ENCODE peak calls at places on chromosomes 1 and 21, in eight cellular contexts. N is CD4-positive, alpha-beta memory T cell; T is effector memory CD4-positive, alpha-beta T cell; D is small intestine; U is IMR-90; S is adrenal gland; Q is astrocyte; W is breast epithelium. X is an unnamed sample. For H3K4me1 and H3K27me3, the result is how much of the 10 kb centered on the place peaks cover.

GRCh38 chr1:86500731-86501130 is 32.0 kb downstream of the CLCA1 start:
- DNase-seq in N (no peak), T (no peak), D (no peak), U (peak), S (no peak), Q (no peak), W (no peak), X (no peak)

GRCh38 chr1:93841771-93842170 is 37.2 kb downstream of the DNTTIP2 start:
- DNase-seq in N (no peak), T (no peak), D (no peak), U (no peak), S (no peak), Q (peak), W (no peak), X (no peak)

GRCh38 chr1:116232989-116233514 is 121.9 kb downstream of the MAB21L3 start:
- DNase-seq in N (peak), T (no peak), D (peak), U (no peak), S (no peak), Q (no peak), W (no peak), X (no peak)

GRCh38 chr1:40312238-40313205 is 4.6 kb downstream of the COL9A2 start:
- DNase-seq in N (no peak), T (no peak), D (peak), U (no peak), S (no peak), Q (no peak), W (no peak), X (no peak)

GRCh38 chr21:15839601-15840000 is 109.8 kb downstream of the USP25 start:
- DNase-seq in N (no peak), T (no peak), D (no peak), U (peak), S (no peak), Q (peak), W (no peak), X (no peak)

GRCh38 chr1:85428471-85429077 is 36.4 kb downstream of the DDAH1 start:
- DNase-seq in N (no peak), T (no peak), D (no peak), U (no peak), S (no peak), Q (no peak), W (no peak), X (no peak)

GRCh38 chr1:21655748-21656147 is 13.4 kb downstream of the RAP1GAP start:
- DNase-seq in N (no peak), T (no peak), D (no peak), U (no peak), S (no peak), Q (no peak), W (no peak), X (no peak)

GRCh38 chr1:94951056-94951455 is 24.1 kb upstream of the CNN3 start:
- DNase-seq in N (no peak), T (no peak), D (no peak), U (peak), S (no peak), Q (no peak), W (no peak), X (peak)

GRCh38 chr1:51237313-51237700 is 1.2 kb downstream of the RNF11 start:
- DNase-seq in N (no peak), T (no peak), D (peak), U (no peak), S (no peak), Q (no peak), W (no peak), X (no peak)

GRCh38 chr21:42593007-42593814 is 60.2 kb upstream of the PDE9A start:
- DNase-seq in N (peak), T (peak), D (peak), U (peak), S (peak), Q (no peak), W (peak), X (peak)

GRCh38 chr1:26239936-26240335 is 5.9 kb downstream of the CEP85 start:
- DNase-seq in N (no peak), T (no peak), D (no peak), U (peak), S (no peak), Q (peak), W (no peak), X (peak)

GRCh38 chr1:205936846-205937707 is 6.2 kb downstream of the SLC26A9 start:
- DNase-seq in N (no peak), T (no peak), D (no peak), U (peak), S (no peak), Q (peak), W (no peak), X (peak)

GRCh38 chr1:181497870-181498269 is 14.6 kb downstream of the CACNA1E start:
- DNase-seq in N (no peak), T (no peak), D (no peak), U (no peak), S (no peak), Q (no peak), W (no peak), X (no peak)

GRCh38 chr1:34582356-34582755 is 172.5 kb upstream of the GJB5 start:
- DNase-seq in N (no peak), T (no peak), D (no peak), U (no peak), S (no peak), Q (no peak), W (no peak), X (no peak)

GRCh38 chr1:55071477-55071876 is 32.1 kb downstream of the PCSK9 start:
- DNase-seq in N (no peak), T (no peak), D (peak), U (peak), S (no peak), Q (peak), W (no peak), X (peak)

GRCh38 chr1:43477716-43478115 is 24.0 kb upstream of the HYI start:
- DNase-seq in N (no peak), T (no peak), D (no peak), U (no peak), S (no peak), Q (no peak), W (no peak), X (no peak)

GRCh38 chr1:221459558-221459957 is 282.3 kb downstream of the DUSP10 start:
- DNase-seq in N (no peak), T (no peak), D (no peak), U (no peak), S (no peak), Q (no peak), W (no peak), X (no peak)

DNA sequence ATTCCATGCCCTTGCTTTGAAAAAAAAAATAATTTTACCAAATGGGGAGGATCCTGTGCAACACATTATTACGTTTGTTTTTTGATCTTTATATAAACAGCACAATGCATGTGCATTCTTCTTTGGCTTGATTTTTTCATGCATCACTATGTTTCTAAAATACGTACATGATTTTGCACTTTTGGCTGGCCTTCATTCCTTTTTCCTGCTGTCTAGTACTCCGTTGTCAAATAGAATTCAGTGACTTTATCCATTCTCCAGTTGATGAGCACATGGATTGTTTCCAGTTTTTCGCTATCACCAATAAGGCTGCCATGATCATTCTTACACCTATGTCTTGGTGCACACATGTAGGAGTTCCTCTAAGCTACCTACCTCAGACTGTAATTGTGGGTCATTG is 63.0 kb upstream of the ID3 start:
- DNase-seq in N (no peak), T (no peak), D (no peak), U (no peak), S (no peak), Q (no peak), W (no peak), X (no peak)
- H3K4me1 ChIP-seq in N (half or more), T (under half), D (under half), U (under half), S (under half), Q (under half), W (under half), X (under half)

GRCh38 chr1:244080343-244080929 is 29.4 kb downstream of the ZBTB18 start:
- DNase-seq in N (no peak), T (no peak), D (no peak), U (no peak), S (no peak), Q (no peak), W (no peak), X (no peak)
- H3K27me3 ChIP-seq in N (under half), T (under half), D (under half), U (half or more), S (under half), Q (under half), W (under half), X (half or more)

GRCh38 chr1:31830065-31830464 is 14.2 kb upstream of the SPOCD1 start:
- DNase-seq in N (no peak), T (no peak), D (no peak), U (no peak), S (no peak), Q (no peak), W (no peak), X (no peak)
- H3K4me3 ChIP-seq in N (no peak), T (no peak), D (no peak), U (no peak), S (no peak), Q (no peak), W (no peak), X (no peak)

DNA sequence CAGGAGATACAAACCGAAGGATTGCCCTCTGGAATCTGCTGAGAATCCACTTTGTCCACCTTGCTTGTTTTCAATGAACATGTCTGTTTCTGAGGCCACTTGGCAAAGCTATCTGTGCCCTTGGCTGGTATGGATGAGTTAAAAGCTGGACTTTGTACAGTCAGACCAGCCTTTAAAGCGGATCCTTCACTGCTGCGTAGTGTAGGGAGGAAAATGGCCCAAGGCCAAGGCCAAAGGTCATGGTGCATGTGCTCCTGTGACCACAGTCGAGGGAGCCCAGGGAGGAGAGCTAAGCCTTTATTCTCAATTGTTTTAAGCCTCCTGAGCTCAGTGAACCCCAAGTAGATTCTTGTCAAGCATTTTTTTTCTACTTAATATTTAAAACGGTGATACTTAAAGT is 37.0 kb downstream of the KCNJ15 start:
- DNase-seq in N (no peak), T (no peak), D (peak), U (no peak), S (peak), Q (no peak), W (no peak), X (no peak)
- H3K4me1 ChIP-seq in N (under half), T (under half), D (under half), U (under half), S (under half), Q (half or more), W (under half), X (half or more)

DNA sequence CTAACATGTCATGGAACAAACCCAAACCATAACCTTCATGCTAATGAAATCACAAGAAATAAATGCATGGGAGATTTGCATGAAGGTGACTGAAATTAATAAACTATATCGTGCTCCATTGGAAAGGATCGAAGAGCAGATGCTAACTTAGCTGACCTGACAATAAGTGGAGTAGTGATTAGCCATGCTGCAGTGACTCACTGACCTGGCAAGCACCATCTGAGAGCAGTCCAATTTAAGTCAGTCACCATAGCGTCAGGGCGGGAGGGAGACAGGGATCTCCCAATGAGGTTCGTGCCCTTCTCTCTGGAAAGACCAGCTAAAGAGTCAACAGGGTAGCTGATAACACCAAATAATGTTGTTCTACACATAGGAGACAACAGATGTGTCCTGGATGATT is 21.5 kb downstream of the OLIG2 start:
- DNase-seq in N (no peak), T (no peak), D (no peak), U (peak), S (no peak), Q (peak), W (no peak), X (no peak)
- H3K27me3 ChIP-seq in N (under half), T (under half), D (under half), U (under half), S (under half), Q (under half), W (under half), X (under half)

GRCh38 chr1:219924348-219924747 is 4.0 kb downstream of the SLC30A10 start:
- DNase-seq in N (no peak), T (no peak), D (peak), U (no peak), S (no peak), Q (no peak), W (no peak), X (no peak)
- H3K4me3 ChIP-seq in N (no peak), T (no peak), D (peak), U (no peak), S (no peak), Q (no peak), W (no peak), X (no peak)

DNA sequence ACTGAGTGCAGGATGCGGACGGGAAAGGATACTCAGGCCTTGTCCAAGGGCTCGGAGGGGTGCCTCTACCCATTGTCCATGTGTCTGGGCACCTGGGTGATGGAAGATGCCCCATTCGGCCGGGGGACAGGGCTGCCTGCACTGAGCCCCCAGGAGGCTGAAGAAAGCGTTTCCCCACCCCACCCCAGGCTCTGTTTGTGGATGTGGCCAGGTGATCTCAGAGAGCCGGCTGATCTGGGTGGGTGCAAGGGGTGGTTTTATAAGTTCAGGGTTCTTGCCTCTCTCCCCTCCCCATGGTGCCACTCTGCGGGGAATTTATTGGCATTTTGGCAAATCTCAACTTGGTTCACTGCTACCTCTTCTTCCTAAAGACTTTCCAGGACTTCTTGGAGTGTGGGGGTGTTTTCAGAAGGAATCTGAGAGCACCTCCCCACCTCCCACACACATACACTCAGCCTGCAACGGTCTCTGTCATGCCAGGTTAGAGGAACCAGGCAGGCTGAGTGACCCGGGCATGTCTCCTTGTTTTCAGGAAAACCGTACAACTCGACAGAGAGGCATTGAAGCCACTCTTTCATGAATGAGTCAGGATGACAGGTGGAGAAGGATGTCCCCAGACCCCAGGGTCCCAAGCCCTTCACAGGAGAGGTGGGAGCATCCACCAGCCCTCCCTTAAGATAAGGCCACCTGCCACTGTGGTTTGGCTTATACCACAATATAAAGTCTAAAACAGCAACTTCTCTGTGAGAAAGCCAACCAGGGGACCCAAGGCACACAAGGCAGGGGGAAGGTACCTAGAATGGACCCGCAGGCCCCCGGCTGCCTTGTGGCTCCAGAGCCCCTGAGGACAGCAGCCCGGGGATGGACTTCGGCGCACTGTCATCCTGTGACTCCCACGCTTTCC is 174.9 kb downstream of the ETS2 start:
- DNase-seq in N (no peak), T (no peak), D (no peak), U (no peak), S (no peak), Q (no peak), W (no peak), X (no peak)
- H3K4me1 ChIP-seq in N (under half), T (under half), D (under half), U (under half), S (under half), Q (under half), W (under half), X (under half)